ENCODE peak calls at places on chromosomes 7 and 10, in nine cellular contexts. C is IMR-90, J is uterus, P is esophagus squamous epithelium, M is spleen, K is HepG2, S is thyroid gland, T is transverse colon, X is H1. F is an unnamed sample. For H3K4me1 and H3K36me3, the result is how much of the 10 kb centered on the place peaks cover.

GRCh38 chr10:119306514-119306951 is 99.2 kb downstream of the GRK5 start:
- DNase-seq in C (no peak), J (peak), P (peak), M (peak), K (no peak), S (no peak), T (peak), X (no peak), F (no peak)

GRCh38 chr7:33854951-33855350 is 50.4 kb upstream of the BMPER start:
- DNase-seq in C (peak), J (no peak), P (no peak), M (no peak), K (no peak), S (no peak), T (no peak), X (no peak), F (no peak)

GRCh38 chr7:112892263-112892662 is 102.1 kb upstream of the TMEM168 start:
- DNase-seq in C (peak), J (no peak), P (no peak), M (no peak), K (no peak), S (no peak), T (no peak), X (no peak), F (peak)

GRCh38 chr10:43120116-43120947 is 17.9 kb upstream of the CSGALNACT2 start:
- DNase-seq in C (no peak), J (no peak), P (no peak), M (peak), K (no peak), S (no peak), T (no peak), X (no peak), F (no peak)

GRCh38 chr7:20796565-20796964 is 9.9 kb upstream of the SP8 start:
- DNase-seq in C (no peak), J (no peak), P (no peak), M (no peak), K (no peak), S (no peak), T (no peak), X (no peak), F (no peak)

GRCh38 chr7:106959753-106960152 is 84.8 kb upstream of the PRKAR2B start:
- DNase-seq in C (no peak), J (no peak), P (no peak), M (no peak), K (no peak), S (no peak), T (no peak), X (peak), F (no peak)

GRCh38 chr10:74586088-74586585 is 240.3 kb upstream of the KAT6B start:
- DNase-seq in C (peak), J (peak), P (no peak), M (no peak), K (no peak), S (peak), T (no peak), X (no peak), F (peak)

GRCh38 chr10:15571570-15571969 is 148.2 kb downstream of the ITGA8 start:
- DNase-seq in C (peak), J (peak), P (no peak), M (no peak), K (no peak), S (peak), T (no peak), X (no peak), F (peak)

GRCh38 chr10:88661018-88661417 is 3.2 kb upstream of the LIPF start:
- DNase-seq in C (no peak), J (no peak), P (no peak), M (no peak), K (no peak), S (no peak), T (no peak), X (no peak), F (no peak)

GRCh38 chr10:91340613-91341362 is 69.4 kb upstream of the HECTD2 start:
- DNase-seq in C (peak), J (no peak), P (no peak), M (no peak), K (no peak), S (no peak), T (no peak), X (no peak), F (no peak)

GRCh38 chr10:116688241-116688711 is 54.1 kb downstream of the HSPA12A start:
- DNase-seq in C (peak), J (peak), P (no peak), M (no peak), K (no peak), S (no peak), T (no peak), X (no peak), F (no peak)

GRCh38 chr10:61284222-61284890 is 168.8 kb downstream of the TMEM26 start:
- DNase-seq in C (peak), J (peak), P (no peak), M (no peak), K (peak), S (no peak), T (no peak), X (no peak), F (no peak)

GRCh38 chr10:3046941-3047621 is 20.3 kb upstream of the PFKP start:
- DNase-seq in C (peak), J (no peak), P (no peak), M (no peak), K (no peak), S (peak), T (no peak), X (no peak), F (no peak)
- H3K4me1 ChIP-seq in C (under half), J (under half), P (under half), M (under half), K (under half), S (under half), T (under half), X (under half), F (under half)

DNA sequence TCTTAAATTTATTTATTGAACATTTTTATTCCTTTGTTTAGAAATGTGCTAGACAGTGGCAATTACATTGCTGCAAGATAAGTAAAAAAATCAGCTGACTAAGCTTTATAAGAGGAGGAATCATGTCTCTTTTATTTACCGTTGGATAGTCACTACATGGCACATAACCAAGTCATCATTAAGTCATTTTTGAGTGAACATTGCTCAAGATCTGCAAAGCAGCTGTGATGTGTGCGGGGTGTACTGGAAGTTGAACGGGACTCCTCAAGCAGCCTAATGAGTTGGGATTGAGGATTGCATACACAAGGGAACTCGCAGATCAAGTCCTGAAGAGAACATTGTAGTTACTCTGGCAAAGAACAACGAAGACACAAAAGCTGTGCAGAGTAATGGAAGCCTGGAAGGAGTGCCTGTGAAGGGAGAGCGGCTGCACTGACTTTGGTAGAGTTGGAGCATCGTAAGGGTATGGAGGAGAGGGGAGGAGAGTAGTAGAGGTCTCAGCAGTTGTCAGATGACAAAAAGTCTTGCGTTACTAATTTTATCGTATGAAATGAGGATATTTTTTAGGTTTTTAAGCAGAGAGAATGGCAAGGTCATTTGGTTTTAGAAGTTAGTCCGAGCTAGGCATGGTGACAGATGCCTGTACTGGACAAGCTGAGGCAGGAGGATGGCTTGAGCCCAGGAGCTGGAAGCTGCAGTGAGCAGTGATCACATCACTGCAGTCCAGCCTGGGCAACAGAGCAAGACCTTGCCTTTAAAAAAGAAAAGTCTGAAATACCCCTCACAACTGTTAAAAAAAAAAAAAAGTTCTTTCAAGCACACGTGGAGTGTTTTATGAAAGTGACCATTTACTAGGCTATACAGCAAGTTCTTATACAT is 95.1 kb downstream of the BMPR1A start:
- DNase-seq in C (peak), J (peak), P (no peak), M (no peak), K (no peak), S (no peak), T (no peak), X (no peak), F (peak)
- H3K36me3 ChIP-seq in C (under half), J (under half), P (under half), M (under half), K (under half), S (under half), T (under half), X (under half), F (under half)

GRCh38 chr7:48587475-48587874 is 336.9 kb upstream of the CDC14C start:
- DNase-seq in C (no peak), J (no peak), P (no peak), M (no peak), K (no peak), S (no peak), T (no peak), X (no peak), F (no peak)
- TF ChIP-seq POLR2A in C (no peak), J (no peak), P (no peak), M (no peak), K (no peak), S (no peak), T (no peak), X (no peak), F (no peak)

GRCh38 chr7:22385326-22385725 is 28.4 kb upstream of the RAPGEF5 start:
- DNase-seq in C (no peak), J (no peak), P (no peak), M (no peak), K (no peak), S (no peak), T (no peak), X (no peak), F (no peak)
- H3K4me1 ChIP-seq in C (under half), J (under half), P (under half), M (under half), K (under half), S (under half), T (under half), X (under half), F (under half)

DNA sequence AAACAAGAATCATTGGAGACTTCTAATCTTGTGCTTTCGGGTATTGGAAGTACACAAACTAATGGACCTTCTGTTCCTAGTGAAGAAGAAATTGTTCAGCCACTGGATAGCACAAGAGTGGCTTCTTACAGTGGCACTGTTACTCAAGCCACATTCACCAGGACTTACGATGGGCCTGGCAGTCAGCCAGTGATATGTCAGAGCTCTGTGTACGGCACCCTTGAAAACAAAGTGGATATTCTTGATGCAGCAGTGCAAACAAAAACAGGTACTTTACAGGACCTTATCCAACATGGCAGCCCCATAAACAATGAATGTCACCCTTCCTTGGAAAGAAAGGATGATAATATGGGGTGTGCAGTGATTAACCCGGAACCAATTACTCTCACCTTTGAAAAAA is 61.6 kb downstream of the TASOR2 start:
- DNase-seq in C (no peak), J (no peak), P (no peak), M (no peak), K (no peak), S (peak), T (no peak), X (no peak), F (no peak)
- H3K36me3 ChIP-seq in C (under half), J (under half), P (under half), M (under half), K (under half), S (under half), T (under half), X (under half), F (under half)